ENCODE peak calls at places on chromosomes 6 and 20, in four cellular contexts. T is HepG2, N is A549, F is K562. J is an unnamed sample.

GRCh38 chr6:153816306-153816845 is 222.7 kb upstream of the OPRM1 start:
- DNase-seq in N (no peak), T (no peak), F (no peak), J (no peak)

GRCh38 chr6:116847234-116847633 is 18.4 kb upstream of the GPRC6A start:
- DNase-seq in N (peak; percentile 23), T (peak; percentile 59), F (peak; percentile 17), J (no peak)

GRCh38 chr20:53884859-53885654 is 185.3 kb downstream of the BCAS1 start:
- DNase-seq in F (no peak), T (no peak), N (no peak), J (no peak)

GRCh38 chr20:62362991-62363919 is 3.9 kb downstream of the LAMA5 start:
- DNase-seq in T (no peak), F (no peak), N (peak; percentile 80), J (peak; percentile 24)

GRCh38 chr6:96659084-96659845 is 96.3 kb downstream of the FHL5 start:
- DNase-seq in F (no peak), T (no peak), N (no peak), J (no peak)

GRCh38 chr20:62378215-62378614 is 8.7 kb upstream of the RPS21 start:
- DNase-seq in N (no peak), T (no peak), F (no peak), J (no peak)

GRCh38 chr20:18879262-18879661 is 65.7 kb downstream of the SCP2D1 start:
- DNase-seq in F (no peak), N (peak; percentile 70), T (no peak), J (no peak)

GRCh38 chr20:63116412-63117106 is 99.4 kb downstream of the YTHDF1 start:
- DNase-seq in T (no peak), F (peak; percentile 75), N (no peak), J (peak; percentile 76)

GRCh38 chr20:19110866-19111460 is 101.5 kb upstream of the SLC24A3 start:
- DNase-seq in T (no peak), F (no peak), N (no peak), J (no peak)

GRCh38 chr6:38549795-38550194 is 89.9 kb downstream of the BTBD9 start:
- DNase-seq in F (no peak), T (no peak), N (no peak), J (no peak)

GRCh38 chr6:38549180-38549579 is 90.5 kb downstream of the BTBD9 start:
- DNase-seq in F (no peak), T (no peak), N (no peak), J (no peak)

GRCh38 chr6:38552136-38552535 is 87.6 kb downstream of the BTBD9 start:
- DNase-seq in T (no peak), F (no peak), N (no peak), J (no peak)

GRCh38 chr6:38554014-38554413 is 85.7 kb downstream of the BTBD9 start:
- DNase-seq in T (no peak), F (no peak), N (no peak), J (no peak)

GRCh38 chr6:38554700-38555413 is 84.9 kb downstream of the BTBD9 start:
- DNase-seq in T (no peak), N (no peak), F (no peak), J (no peak)
- TF ChIP-seq HMGXB4 in T (no peak), N (no peak), F (no peak), J (no peak)

DNA sequence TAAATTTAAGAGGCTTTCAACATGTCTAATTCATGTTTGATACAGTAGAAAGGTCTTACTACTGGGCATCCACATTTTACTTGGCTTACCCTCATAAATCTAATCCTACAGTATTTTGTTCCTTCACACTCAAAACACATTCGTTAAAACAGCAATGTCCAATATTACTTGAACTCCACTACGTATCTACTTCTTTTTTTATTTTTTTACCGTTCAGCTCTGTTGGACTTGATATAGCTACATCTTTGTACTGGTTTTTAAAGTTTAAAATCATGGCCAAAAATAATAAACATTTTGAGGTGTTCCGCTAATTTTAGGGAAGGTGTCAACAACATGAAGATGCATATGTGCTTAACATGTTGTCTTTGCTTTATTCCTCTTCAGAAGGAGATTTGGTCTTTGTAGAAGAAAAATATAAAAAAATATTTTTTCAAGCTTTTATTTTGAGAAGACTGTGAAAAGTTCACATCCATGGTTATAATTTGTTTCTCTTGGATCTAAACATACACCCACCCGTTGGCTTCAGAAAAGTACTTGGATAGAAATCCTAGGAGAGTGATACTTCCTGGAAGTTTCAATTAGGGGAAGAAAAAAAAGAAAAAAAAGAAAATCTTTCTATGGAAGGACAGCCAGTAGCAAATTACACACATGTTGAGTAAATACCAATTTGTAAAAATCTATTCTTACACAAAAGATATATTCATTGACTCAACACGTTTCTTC is 71.5 kb downstream of the EPB41L2 start:
- DNase-seq in T (no peak), N (no peak), F (no peak), J (no peak)
- TF ChIP-seq HMGXB4 in T (no peak), N (no peak), F (no peak), J (no peak)

DNA sequence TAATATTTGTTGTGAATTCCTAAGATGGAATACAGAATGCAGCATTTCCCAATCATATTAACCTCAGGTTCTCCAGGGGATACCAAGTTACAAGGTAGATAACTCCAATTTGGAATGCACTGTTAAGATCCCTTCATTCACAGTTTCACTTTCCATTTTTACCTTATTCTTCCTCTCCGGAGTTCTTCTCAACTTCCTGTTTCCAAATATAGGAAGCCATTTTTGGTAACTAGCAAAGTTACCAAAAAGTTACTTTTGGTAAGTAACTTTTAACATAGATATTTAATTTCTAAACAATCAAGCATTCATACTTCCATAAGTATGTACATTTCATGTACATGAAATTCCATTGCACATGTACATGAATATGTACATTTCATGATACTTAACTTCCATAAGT is 63.5 kb upstream of the PHACTR2 start:
- DNase-seq in T (no peak), F (no peak), N (no peak), J (no peak)
- TF ChIP-seq HMGXB4 in T (no peak), F (no peak), N (no peak), J (no peak)

GRCh38 chr20:4913147-4913546 is 88.2 kb downstream of the SLC23A2 start:
- DNase-seq in F (no peak), N (no peak), T (no peak), J (no peak)
- TF ChIP-seq HMGXB4 in F (no peak), N (no peak), T (no peak), J (no peak)

DNA sequence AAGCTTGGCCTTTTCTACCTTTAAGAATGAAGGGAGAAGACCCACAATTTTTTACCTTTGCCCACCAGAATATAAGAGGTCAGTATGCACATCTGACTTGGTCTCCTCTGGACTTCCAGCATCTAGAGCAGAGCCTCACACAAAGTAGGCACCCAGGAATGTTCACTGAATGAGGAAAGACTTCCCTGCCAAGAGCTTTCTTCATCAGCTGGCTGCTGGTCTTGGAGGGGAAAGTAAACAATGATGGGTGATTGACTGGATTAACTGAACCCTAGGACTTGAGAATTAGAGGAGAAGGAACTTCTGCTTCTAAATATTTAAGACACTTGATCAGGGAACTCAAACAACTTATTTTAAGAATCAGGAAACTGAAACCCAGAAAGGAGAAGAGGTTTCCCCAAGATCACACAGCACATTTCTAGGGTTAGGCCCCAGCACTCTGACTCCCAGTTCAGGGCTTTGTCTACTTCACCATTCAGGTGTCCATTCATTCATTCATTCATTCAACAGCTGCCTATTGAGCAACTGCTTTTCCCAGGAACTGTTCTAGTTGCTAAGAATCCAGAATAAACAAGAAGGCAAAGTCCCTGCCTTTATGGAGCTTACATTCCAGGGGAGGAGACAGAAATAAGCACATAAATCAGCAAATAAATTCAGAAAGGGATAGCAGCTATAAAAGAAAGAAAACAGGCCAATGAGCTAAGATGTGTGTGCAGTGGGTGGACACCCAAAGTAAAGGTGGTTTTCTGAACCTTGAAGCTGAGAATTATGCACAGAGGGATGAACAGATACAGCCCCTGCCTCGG is 216.9 kb upstream of the LRFN2 start:
- DNase-seq in T (no peak), F (no peak), N (no peak), J (no peak)
- TF ChIP-seq HMGXB4 in T (no peak), F (no peak), N (no peak), J (no peak)

DNA sequence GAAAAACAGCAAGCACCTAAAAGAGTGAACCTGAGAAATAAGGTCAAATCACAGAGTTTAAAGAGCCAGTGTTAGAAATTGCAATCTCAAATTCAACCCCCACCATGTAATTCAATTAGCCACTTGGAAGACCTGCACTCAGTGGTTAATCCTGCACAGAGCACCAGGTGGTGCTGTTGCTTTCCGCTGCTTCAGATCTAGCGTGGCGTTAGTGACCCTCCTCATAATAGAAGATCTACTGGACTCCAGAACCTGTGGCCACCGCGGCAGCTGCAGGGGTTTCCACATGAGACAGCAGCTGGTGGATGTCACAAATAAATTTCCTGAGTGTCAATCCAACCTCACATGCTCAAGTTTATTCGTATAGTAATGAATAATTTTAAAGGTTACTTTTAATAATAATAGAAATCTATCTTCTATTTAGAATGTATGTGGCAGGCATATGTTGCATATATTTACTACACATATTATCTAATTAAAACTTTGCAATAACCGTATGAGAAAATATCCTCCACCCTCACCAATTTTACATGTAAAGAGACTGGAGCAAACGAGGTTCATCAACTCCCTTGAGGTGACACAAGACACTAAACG is 84.4 kb downstream of the SYNE1 start:
- DNase-seq in T (peak; percentile 73), N (peak; percentile 65), F (peak; percentile 24), J (peak; percentile 75)
- TF ChIP-seq HMGXB4 in T (peak; percentile 24), N (no peak), F (no peak), J (no peak)